ENCODE peak calls at places on chromosomes 11 and 22, in five cellular contexts. One of them, this sample, is unnamed.

GRCh38 chr11:130827697-130828377 is 88.4 kb downstream of the SNX19 start:
- DNase-seq in fibroblast of lung: peak; percentile 84
- DNase-seq in GM23248: peak; percentile 95
- DNase-seq in IMR-90: peak; percentile 82
- DNase-seq in K562: peak; percentile 29
- DNase-seq in this sample: peak; percentile 73

GRCh38 chr11:97751405-97751804 is 1269.3 kb upstream of the CNTN5 start:
- DNase-seq in fibroblast of lung: no peak
- DNase-seq in GM23248: no peak
- DNase-seq in IMR-90: no peak
- DNase-seq in K562: no peak
- DNase-seq in this sample: no peak

GRCh38 chr22:40322061-40322460 is 24.2 kb upstream of the ADSL start:
- DNase-seq in fibroblast of lung: peak; percentile 12
- DNase-seq in GM23248: no peak
- DNase-seq in IMR-90: peak; percentile 50
- DNase-seq in K562: no peak
- DNase-seq in this sample: no peak

GRCh38 chr22:45587638-45588481 is 83.8 kb upstream of the ATXN10 start:
- DNase-seq in fibroblast of lung: no peak
- DNase-seq in GM23248: peak; percentile 45
- DNase-seq in IMR-90: peak; percentile 83
- DNase-seq in K562: no peak
- DNase-seq in this sample: no peak

GRCh38 chr11:5624489-5625278 is at the start of gene TRIM34:
- DNase-seq in fibroblast of lung: peak; percentile 68
- DNase-seq in GM23248: peak; percentile 85
- DNase-seq in IMR-90: peak; percentile 62
- DNase-seq in K562: peak; percentile 41
- DNase-seq in this sample: peak; percentile 76

GRCh38 chr22:35638408-35638807 is 9.8 kb upstream of the APOL6 start:
- DNase-seq in fibroblast of lung: peak; percentile 95
- DNase-seq in GM23248: peak; percentile 92
- DNase-seq in IMR-90: peak; percentile 90
- DNase-seq in K562: no peak
- DNase-seq in this sample: no peak

GRCh38 chr11:102279641-102280170 is 37.6 kb upstream of the BIRC3 start:
- DNase-seq in fibroblast of lung: peak; percentile 89
- DNase-seq in GM23248: peak; percentile 61
- DNase-seq in IMR-90: peak; percentile 84
- DNase-seq in K562: no peak
- DNase-seq in this sample: peak; percentile 41

GRCh38 chr11:13384837-13385417 is 78.1 kb downstream of the BTBD10 start:
- DNase-seq in fibroblast of lung: peak; percentile 61
- DNase-seq in GM23248: peak; percentile 71
- DNase-seq in IMR-90: peak; percentile 68
- DNase-seq in K562: peak; percentile 23
- DNase-seq in this sample: peak; percentile 22

GRCh38 chr22:46405925-46406324 is 70.4 kb downstream of the TRMU start:
- DNase-seq in fibroblast of lung: no peak
- DNase-seq in GM23248: no peak
- DNase-seq in IMR-90: no peak
- DNase-seq in K562: no peak
- DNase-seq in this sample: no peak

GRCh38 chr11:6390718-6391547 is 659 bp downstream of the SMPD1 start:
- DNase-seq in fibroblast of lung: no peak
- DNase-seq in GM23248: peak; percentile 62
- DNase-seq in IMR-90: no peak
- DNase-seq in K562: no peak
- DNase-seq in this sample: no peak

GRCh38 chr11:100557830-100558611 is 129.1 kb upstream of the ARHGAP42 start:
- DNase-seq in fibroblast of lung: peak; percentile 76
- DNase-seq in GM23248: peak; percentile 68
- DNase-seq in IMR-90: peak; percentile 63
- DNase-seq in K562: no peak
- DNase-seq in this sample: peak; percentile 53

GRCh38 chr11:121936375-121936774 is 179.6 kb downstream of the BLID start:
- DNase-seq in fibroblast of lung: no peak
- DNase-seq in GM23248: peak; percentile 75
- DNase-seq in IMR-90: peak; percentile 54
- DNase-seq in K562: no peak
- DNase-seq in this sample: no peak

GRCh38 chr11:95788921-95789505 is 569 bp downstream of the FAM76B start:
- DNase-seq in fibroblast of lung: peak; percentile 39
- DNase-seq in GM23248: peak; percentile 79
- DNase-seq in IMR-90: peak; percentile 43
- DNase-seq in K562: peak; percentile 25
- DNase-seq in this sample: peak; percentile 23

GRCh38 chr11:44899959-44900358 is 50.7 kb downstream of the TP53I11 start:
- DNase-seq in fibroblast of lung: peak; percentile 60
- DNase-seq in GM23248: peak; percentile 57
- DNase-seq in IMR-90: peak; percentile 71
- DNase-seq in K562: peak; percentile 77
- DNase-seq in this sample: peak; percentile 39

GRCh38 chr11:2138436-2139117 is 612 bp downstream of the IGF2 start:
- DNase-seq in fibroblast of lung: peak; percentile 21
- DNase-seq in GM23248: peak; percentile 27
- DNase-seq in IMR-90: no peak
- DNase-seq in K562: peak; percentile 34
- DNase-seq in this sample: no peak
- H2AFZ ChIP-seq in fibroblast of lung: no peak overlapping the region
- H2AFZ ChIP-seq in GM23248: no peak overlapping the region
- H2AFZ ChIP-seq in IMR-90: peak overlapping the region; percentile 70
- H2AFZ ChIP-seq in K562: no peak overlapping the region
- H2AFZ ChIP-seq in this sample: no peak overlapping the region

DNA sequence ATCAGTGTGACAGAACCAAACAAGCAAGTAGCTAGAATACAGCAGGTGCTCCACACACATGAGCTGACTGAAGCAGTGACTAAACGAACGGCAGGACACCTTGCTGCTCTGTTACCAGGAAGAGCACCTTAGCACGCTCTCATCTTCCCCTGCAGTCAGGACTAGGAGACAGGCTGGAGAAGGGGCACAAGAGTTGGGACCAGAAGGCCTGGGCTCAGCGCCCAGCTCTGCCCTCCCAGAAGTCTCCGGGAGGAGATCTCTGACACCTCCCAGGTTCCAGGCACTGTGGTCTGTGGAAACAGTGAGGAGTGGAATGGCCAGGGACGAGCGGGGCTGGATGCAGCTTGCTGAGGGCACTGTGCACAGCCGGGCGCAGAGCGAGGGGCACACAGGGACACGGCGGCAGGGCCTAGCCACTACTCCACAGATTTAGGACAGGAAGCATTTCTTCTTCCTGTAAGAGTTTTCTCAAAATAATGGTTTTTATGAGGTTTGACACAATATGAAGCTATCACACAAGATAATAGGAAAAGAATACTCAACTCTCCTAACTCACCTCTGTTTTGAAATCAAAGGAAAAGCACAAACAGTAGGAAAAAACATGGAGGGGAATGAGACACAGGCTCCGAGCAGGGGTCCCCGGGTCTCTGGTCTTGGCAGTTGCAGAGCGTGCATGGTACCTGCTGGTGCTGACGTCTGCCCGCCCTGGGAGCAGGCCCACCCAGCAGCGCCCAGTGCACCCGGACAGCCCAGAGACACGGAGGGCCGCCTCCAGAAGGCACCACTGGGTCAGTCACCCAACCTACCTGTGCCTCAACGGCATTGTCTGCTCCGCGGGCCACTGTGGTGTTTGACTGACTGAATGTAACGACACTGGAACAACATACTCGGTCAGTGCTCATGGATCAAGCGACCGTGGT is 67.6 kb downstream of the NCAPD3 start:
- DNase-seq in fibroblast of lung: no peak
- DNase-seq in GM23248: no peak
- DNase-seq in IMR-90: no peak
- DNase-seq in K562: no peak
- DNase-seq in this sample: no peak
- H3K36me3 ChIP-seq in fibroblast of lung: peaks cover 17% of the 10 kb centered on the region
- H3K36me3 ChIP-seq in GM23248: peaks cover 17% of the 10 kb centered on the region
- H3K36me3 ChIP-seq in IMR-90: peaks cover 36% of the 10 kb centered on the region
- H3K36me3 ChIP-seq in K562: peaks cover 97% of the 10 kb centered on the region
- H3K36me3 ChIP-seq in this sample: peaks cover 31% of the 10 kb centered on the region

GRCh38 chr11:10694481-10695239 is 1.1 kb upstream of the IRAG1 start:
- DNase-seq in fibroblast of lung: peak; percentile 26
- DNase-seq in GM23248: peak; percentile 74
- DNase-seq in IMR-90: peak; percentile 83
- DNase-seq in K562: no peak
- DNase-seq in this sample: no peak
- H2AFZ ChIP-seq in fibroblast of lung: no peak overlapping the region
- H2AFZ ChIP-seq in GM23248: peak overlapping the region; percentile 86
- H2AFZ ChIP-seq in IMR-90: peak overlapping the region; percentile 83
- H2AFZ ChIP-seq in K562: no peak overlapping the region
- H2AFZ ChIP-seq in this sample: no peak overlapping the region

DNA sequence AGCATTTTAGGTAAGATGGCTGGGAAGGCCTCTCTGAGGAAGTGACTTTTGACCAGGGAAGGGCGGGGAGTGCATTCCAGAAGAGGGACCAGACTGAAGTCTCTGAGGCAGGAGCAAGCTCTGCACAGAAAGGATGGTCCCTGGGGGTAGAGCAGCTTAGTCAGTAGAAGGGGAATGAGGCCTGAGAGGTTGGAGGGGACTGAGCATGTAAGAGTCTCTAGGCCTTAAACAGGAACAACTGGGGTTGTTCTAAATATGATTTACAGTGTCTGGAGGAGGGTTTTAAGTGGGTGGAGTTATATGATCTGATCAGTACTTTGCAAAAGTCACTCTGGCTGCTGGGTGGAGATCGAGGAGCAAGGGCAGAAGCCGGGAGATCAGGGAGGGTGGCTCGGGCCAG is 31.7 kb upstream of the TEF start:
- DNase-seq in fibroblast of lung: no peak
- DNase-seq in GM23248: peak; percentile 12
- DNase-seq in IMR-90: no peak
- DNase-seq in K562: peak; percentile 47
- DNase-seq in this sample: no peak
- H3K36me3 ChIP-seq in fibroblast of lung: peaks cover 60% of the 10 kb centered on the region
- H3K36me3 ChIP-seq in GM23248: no peaks in the 10 kb centered on the region
- H3K36me3 ChIP-seq in IMR-90: peaks cover 86% of the 10 kb centered on the region
- H3K36me3 ChIP-seq in K562: peaks cover 86% of the 10 kb centered on the region
- H3K36me3 ChIP-seq in this sample: peaks cover 18% of the 10 kb centered on the region

DNA sequence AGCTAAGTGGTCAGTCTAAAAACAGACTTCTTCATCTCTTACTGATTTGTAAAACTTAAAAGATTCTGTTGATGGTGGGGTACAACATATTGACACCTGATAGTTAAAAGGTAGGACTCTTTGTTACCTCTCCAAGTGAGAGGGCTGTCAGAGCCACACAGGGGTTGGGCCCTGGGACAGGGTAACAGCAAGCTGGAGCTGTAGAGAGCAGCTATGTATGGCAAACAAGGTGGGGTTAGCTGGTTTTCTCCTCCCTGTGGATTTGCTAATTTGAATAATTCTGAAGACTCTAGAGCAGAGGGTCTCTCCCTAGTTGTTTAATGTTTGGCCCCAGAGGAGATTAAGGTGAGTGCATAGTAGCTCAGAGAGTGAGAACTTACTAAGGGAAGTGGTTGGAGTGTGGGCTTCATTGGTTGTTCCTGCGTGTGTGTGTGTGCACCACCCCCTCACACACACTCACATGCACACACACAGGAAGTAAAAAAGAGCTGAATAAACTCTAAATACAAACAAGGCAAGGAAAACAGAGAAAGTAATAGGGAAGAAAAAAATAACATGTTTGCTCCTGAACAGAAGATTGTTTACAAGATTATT is 9.2 kb upstream of the GAS2 start:
- DNase-seq in fibroblast of lung: no peak
- DNase-seq in GM23248: no peak
- DNase-seq in IMR-90: no peak
- DNase-seq in K562: no peak
- DNase-seq in this sample: no peak
- H2AFZ ChIP-seq in fibroblast of lung: no peak overlapping the region
- H2AFZ ChIP-seq in GM23248: no peak overlapping the region
- H2AFZ ChIP-seq in IMR-90: no peak overlapping the region
- H2AFZ ChIP-seq in K562: no peak overlapping the region
- H2AFZ ChIP-seq in this sample: no peak overlapping the region